ENCODE peak calls at places on chromosomes 6 and 20, in four cellular contexts. Z is GM12865; P is psoas muscle; N is stimulated activated naive CD8-positive, alpha-beta T cell treated with anti-CD3 and anti-CD28 coated beads, Interleukin-15, Interleukin-2, amounts not matched to agents 100 U/mL and 50 U/mL, for 24 hours. D is an unnamed sample.

GRCh38 chr6:120410586-120410985 is 923.7 kb downstream of the TBC1D32 start:
- DNase-seq in N (no peak), Z (no peak), P (no peak), D (no peak)

GRCh38 chr20:11332376-11332775 is 585.3 kb upstream of the BTBD3 start:
- DNase-seq in P (no peak), Z (no peak), N (no peak), D (no peak)

GRCh38 chr6:139369568-139370046 is 4.8 kb downstream of the CITED2 start:
- DNase-seq in P (no peak), Z (peak), N (no peak), D (peak)

GRCh38 chr20:36463212-36464061 is 77.9 kb upstream of the MYL9 start:
- DNase-seq in N (no peak), P (no peak), Z (no peak), D (peak)

GRCh38 chr20:51185861-51186260 is 163.0 kb upstream of the KCNG1 start:
- DNase-seq in N (no peak), P (no peak), Z (no peak), D (no peak)

GRCh38 chr20:24033560-24033959 is 45.0 kb upstream of the GGTLC1 start:
- DNase-seq in P (no peak), N (no peak), Z (no peak), D (no peak)

GRCh38 chr20:35768731-35769664 is 2.8 kb upstream of the PHF20 start:
- DNase-seq in P (peak), Z (peak), N (peak), D (no peak)

GRCh38 chr20:22507240-22507961 is 77.0 kb downstream of the FOXA2 start:
- DNase-seq in N (no peak), Z (peak), P (no peak), D (no peak)

GRCh38 chr20:14477125-14477524 is 139.7 kb upstream of the FLRT3 start:
- DNase-seq in P (no peak), N (no peak), Z (no peak), D (no peak)

GRCh38 chr6:30325873-30326445 is 768 bp upstream of the TRIM39 start:
- DNase-seq in Z (peak), P (peak), N (no peak), D (peak)

GRCh38 chr6:15763827-15764226 is 101.0 kb upstream of the DTNBP1 start:
- DNase-seq in N (no peak), Z (no peak), P (peak), D (no peak)

GRCh38 chr6:89432875-89433636 is at the start of gene ANKRD6:
- DNase-seq in Z (peak), P (peak), N (peak), D (peak)

GRCh38 chr6:75436869-75437268 is 56.7 kb downstream of the FILIP1 start:
- DNase-seq in Z (no peak), N (no peak), P (peak), D (no peak)